ENCODE peak calls at places on chromosomes 11 and 22, in four cellular contexts. R, B, L and H are unnamed samples.

GRCh38 chr22:37032535-37033460 is 13.3 kb downstream of the MPST start:
- DNase-seq in B (peak), R (no peak), L (peak), H (no peak)

GRCh38 chr22:27223317-27224177 is 566.2 kb downstream of the MIAT start:
- DNase-seq in L (peak), B (peak), R (no peak), H (no peak)

GRCh38 chr22:27163162-27164137 is 506.1 kb downstream of the MIAT start:
- DNase-seq in R (no peak), B (no peak), L (no peak), H (no peak)

GRCh38 chr11:13073119-13073981 is 64.2 kb downstream of the RASSF10 start:
- DNase-seq in B (peak), R (no peak), L (peak), H (no peak)

GRCh38 chr22:49688516-49689254 is 139.0 kb downstream of the BRD1 start:
- DNase-seq in L (no peak), B (no peak), R (no peak), H (no peak)

GRCh38 chr11:67372993-67373915 is at the start of gene CLCF1:
- DNase-seq in B (peak), R (peak), L (peak), H (peak)

GRCh38 chr11:3028808-3029207 is 28.4 kb downstream of the CARS1 start:
- DNase-seq in L (no peak), R (no peak), B (no peak), H (no peak)

GRCh38 chr11:122082203-122082602 is 33.8 kb downstream of the BLID start:
- DNase-seq in L (no peak), B (peak), R (no peak), H (no peak)

GRCh38 chr11:124535552-124536232 is 7.8 kb downstream of the OR8B12 start:
- DNase-seq in B (peak), R (no peak), L (peak), H (no peak)

GRCh38 chr22:19807161-19807913 is 46.8 kb downstream of the TBX1 start:
- DNase-seq in L (no peak), R (no peak), B (no peak), H (no peak)

GRCh38 chr22:42375982-42376381 is 56.2 kb downstream of the NFAM1 start:
- DNase-seq in R (no peak), L (no peak), B (no peak), H (no peak)

GRCh38 chr11:121367434-121367833 is 74.9 kb downstream of the SC5D start:
- DNase-seq in R (peak), B (peak), L (peak), H (peak)

GRCh38 chr22:31637375-31637937 is 24.6 kb downstream of the PISD start:
- DNase-seq in L (peak), R (no peak), B (no peak), H (no peak)

GRCh38 chr11:20854214-20854613 is 184.8 kb downstream of the NELL1 start:
- DNase-seq in R (no peak), L (no peak), B (no peak), H (no peak)

GRCh38 chr11:33682446-33682845 is 18.2 kb downstream of the C11orf91 start:
- DNase-seq in L (no peak), B (no peak), R (no peak), H (peak)

GRCh38 chr22:22942511-22943329 is 55.1 kb downstream of the IGLL5 start:
- DNase-seq in L (peak), B (peak), R (peak), H (peak)

GRCh38 chr11:61700221-61700620 is 20.0 kb downstream of the DAGLA start:
- DNase-seq in L (peak), R (no peak), B (peak), H (peak)

GRCh38 chr11:17208257-17208999 is 642 bp upstream of the PIK3C2A start:
- DNase-seq in B (peak), R (peak), L (peak), H (peak)

GRCh38 chr22:30855266-30855665 is 113.3 kb downstream of the MORC2 start:
- DNase-seq in L (no peak), R (no peak), B (no peak), H (no peak)

GRCh38 chr22:21025266-21025665 is 7.1 kb downstream of the SLC7A4 start:
- DNase-seq in B (no peak), R (peak), L (no peak), H (no peak)

GRCh38 chr22:45627489-45628233 is 44.0 kb upstream of the ATXN10 start:
- DNase-seq in B (no peak), L (no peak), R (no peak), H (no peak)

GRCh38 chr22:37043828-37044538 is 7.6 kb upstream of the KCTD17 start:
- DNase-seq in B (peak), L (peak), R (peak), H (peak)

GRCh38 chr11:92739020-92739419 is 230.4 kb upstream of the MTNR1B start:
- DNase-seq in B (peak), L (peak), R (no peak), H (no peak)

GRCh38 chr22:20113551-20114310 is 2.2 kb upstream of the RANBP1 start:
- DNase-seq in B (no peak), R (no peak), L (no peak), H (no peak)

GRCh38 chr11:57523419-57523818 is 7.1 kb downstream of the TIMM10 start:
- DNase-seq in B (no peak), R (no peak), L (no peak), H (no peak)

GRCh38 chr22:40107756-40108437 is 69.8 kb upstream of the TNRC6B start:
- DNase-seq in L (peak), B (peak), R (peak), H (no peak)

GRCh38 chr11:87187930-87188329 is 150.2 kb downstream of the TMEM135 start:
- DNase-seq in B (no peak), L (no peak), R (no peak), H (no peak)

GRCh38 chr11:15828241-15828903 is 528.0 kb downstream of the SOX6 start:
- DNase-seq in R (no peak), B (no peak), L (no peak), H (no peak)

GRCh38 chr11:113881856-113882255 is 6.5 kb upstream of the USP28 start:
- DNase-seq in L (no peak), B (no peak), R (no peak), H (no peak)

GRCh38 chr11:100925935-100926334 is 203.7 kb downstream of the PGR start:
- DNase-seq in R (no peak), B (peak), L (peak), H (no peak)

GRCh38 chr11:129528296-129528695 is 152.6 kb downstream of the BARX2 start:
- DNase-seq in L (no peak), B (no peak), R (no peak), H (no peak)

GRCh38 chr11:112437096-112437495 is 176.4 kb upstream of the PLET1 start:
- DNase-seq in R (no peak), L (no peak), B (no peak), H (no peak)